ENCODE peak calls at places on chromosomes 1 and 21, in four cellular contexts. W, L, D and Z are unnamed samples.

GRCh38 chr21:29676395-29676794 is 263.4 kb downstream of the GRIK1 start:
- DNase-seq in W (no peak), L (no peak), D (no peak), Z (no peak)

GRCh38 chr1:155978325-155978972 is at the start of gene ARHGEF2:
- DNase-seq in W (peak; percentile 52), L (peak; percentile 94), D (peak; percentile 67), Z (peak; percentile 74)

GRCh38 chr1:92480200-92480812 is 6.4 kb downstream of the GFI1 start:
- DNase-seq in W (no peak), L (peak; percentile 71), D (no peak), Z (no peak)

GRCh38 chr1:207518608-207519239 is 22.8 kb downstream of the CR1 start:
- DNase-seq in W (no peak), L (no peak), D (no peak), Z (no peak)

GRCh38 chr1:16249838-16250241 is 12.9 kb upstream of the CPLANE2 start:
- DNase-seq in W (no peak), L (no peak), D (no peak), Z (no peak)

GRCh38 chr1:71196685-71197084 is 115.8 kb upstream of the ZRANB2 start:
- DNase-seq in W (no peak), L (no peak), D (no peak), Z (peak; percentile 56)

GRCh38 chr1:229537894-229538293 is 20.6 kb downstream of the ABCB10 start:
- DNase-seq in W (no peak), L (no peak), D (no peak), Z (no peak)

GRCh38 chr21:46180778-46181391 is 3.4 kb downstream of the SPATC1L start:
- DNase-seq in W (no peak), L (peak; percentile 32), D (no peak), Z (no peak)

GRCh38 chr1:78490861-78491310 is at the start of gene PTGFR:
- DNase-seq in W (no peak), L (peak; percentile 58), D (no peak), Z (no peak)

GRCh38 chr1:22500476-22500875 is 48.8 kb downstream of the ZBTB40 start:
- DNase-seq in W (no peak), L (no peak), D (no peak), Z (peak; percentile 15)

GRCh38 chr1:204263240-204263848 is 49.6 kb upstream of the GOLT1A start:
- DNase-seq in W (no peak), L (no peak), D (no peak), Z (peak; percentile 70)

GRCh38 chr1:173409613-173410012 is 67.5 kb upstream of the PRDX6 start:
- DNase-seq in W (no peak), L (no peak), D (no peak), Z (peak; percentile 46)

GRCh38 chr1:230145505-230145899 is 78.5 kb downstream of the GALNT2 start:
- DNase-seq in W (no peak), L (no peak), D (no peak), Z (no peak)

GRCh38 chr1:197343663-197344273 is 75.7 kb downstream of the CRB1 start:
- DNase-seq in W (no peak), L (no peak), D (no peak), Z (no peak)